ENCODE peak calls at places on chromosomes 3 and 15, in ten cellular contexts. C is neural progenitor cell, U is bronchial epithelial cell, B is MM.1S, A is Caco-2, M is endodermal cell, T is stomach, W is lower lobe of right lung, O is SK-N-SH, K is pancreas. P is an unnamed sample. For H3K36me3, the result is how much of the 10 kb centered on the place peaks cover.

GRCh38 chr3:9793161-9793781 is 389 bp downstream of the ARPC4 start:
- DNase-seq in C (peak), W (peak), A (peak), M (no peak), K (no peak), B (peak), U (peak), O (peak), T (no peak), P (no peak)

GRCh38 chr15:39784125-39784524 is 1.5 kb upstream of the FSIP1 start:
- DNase-seq in T (no peak), C (no peak), O (no peak), U (peak), B (no peak), K (no peak), M (no peak), A (no peak), W (no peak), P (no peak)

GRCh38 chr3:15708882-15709677 is 88.7 kb downstream of the ANKRD28 start:
- DNase-seq in A (no peak), W (no peak), K (no peak), C (no peak), B (no peak), O (no peak), M (no peak), U (peak), T (no peak), P (no peak)

GRCh38 chr3:66259721-66260255 is 39.0 kb downstream of the SLC25A26 start:
- DNase-seq in O (no peak), T (no peak), C (no peak), A (no peak), K (no peak), M (no peak), B (no peak), U (peak), W (no peak), P (no peak)

GRCh38 chr3:48268936-48269551 is 28.1 kb downstream of the ZNF589 start:
- DNase-seq in B (no peak), W (no peak), A (no peak), O (no peak), U (peak), K (no peak), C (no peak), T (no peak), M (no peak), P (no peak)

GRCh38 chr15:96583671-96584070 is 253.2 kb downstream of the NR2F2 start:
- DNase-seq in T (peak), U (peak), A (no peak), K (no peak), O (peak), W (no peak), C (no peak), M (no peak), B (no peak), P (no peak)

GRCh38 chr3:87791248-87792027 is 267.4 kb downstream of the CGGBP1 start:
- DNase-seq in M (no peak), A (no peak), O (no peak), T (no peak), K (no peak), U (no peak), B (no peak), C (no peak), W (no peak), P (no peak)

GRCh38 chr15:98737721-98738120 is 89.4 kb downstream of the IGF1R start:
- DNase-seq in A (no peak), U (no peak), B (no peak), C (no peak), M (peak), T (no peak), O (no peak), W (no peak), K (no peak), P (no peak)

GRCh38 chr3:188051801-188052228 is 102.1 kb upstream of the LPP start:
- DNase-seq in B (no peak), U (no peak), K (no peak), O (no peak), W (no peak), M (peak), A (no peak), C (no peak), T (no peak), P (no peak)

GRCh38 chr3:72738752-72739520 is 109.3 kb downstream of the SHQ1 start:
- DNase-seq in B (peak), C (peak), O (peak), K (peak), A (peak), W (peak), M (peak), U (peak), T (peak), P (peak)

GRCh38 chr15:70328137-70329115 is 230.7 kb upstream of the TLE3 start:
- DNase-seq in A (no peak), U (no peak), C (no peak), B (peak), W (no peak), T (no peak), M (peak), K (no peak), O (no peak), P (peak)

GRCh38 chr15:60804551-60804950 is 325.6 kb upstream of the ICE2 start:
- DNase-seq in C (no peak), M (no peak), O (no peak), U (no peak), T (no peak), K (no peak), B (no peak), W (no peak), A (no peak), P (no peak)

GRCh38 chr3:155416500-155417118 is 123.1 kb upstream of the STRIT1 start:
- DNase-seq in T (no peak), M (no peak), O (no peak), A (no peak), C (no peak), K (no peak), U (peak), B (no peak), W (no peak), P (no peak)

GRCh38 chr3:194879126-194879887 is 193.6 kb downstream of the FAM43A start:
- DNase-seq in C (no peak), B (no peak), O (no peak), A (no peak), U (no peak), T (no peak), K (no peak), W (peak), M (peak), P (no peak)

GRCh38 chr3:145017959-145018358 is 1046.3 kb downstream of the DIPK2A start:
- DNase-seq in B (no peak), A (no peak), T (no peak), O (no peak), K (no peak), W (no peak), U (peak), C (no peak), M (no peak), P (no peak)

GRCh38 chr3:114668099-114668498 is 374.3 kb downstream of the TIGIT start:
- DNase-seq in M (no peak), U (no peak), O (no peak), A (no peak), T (no peak), B (no peak), C (no peak), K (no peak), W (no peak), P (no peak)

GRCh38 chr3:119294889-119295769 is 946 bp downstream of the ARHGAP31 start:
- DNase-seq in A (no peak), W (peak), B (peak), U (peak), M (peak), O (peak), K (no peak), C (peak), T (no peak), P (peak)

GRCh38 chr3:79937567-79937966 is 169.8 kb upstream of the ROBO1 start:
- DNase-seq in O (no peak), T (no peak), B (no peak), K (no peak), W (no peak), C (peak), U (peak), A (peak), M (peak), P (no peak)

GRCh38 chr3:64268926-64269325 is 43.7 kb upstream of the PRICKLE2 start:
- DNase-seq in B (no peak), O (no peak), U (no peak), W (no peak), C (no peak), T (no peak), M (no peak), K (no peak), A (no peak), P (no peak)

GRCh38 chr3:61563614-61564404 is 2.4 kb downstream of the PTPRG start:
- DNase-seq in C (peak), W (no peak), T (no peak), U (no peak), M (peak), O (peak), B (no peak), A (no peak), K (no peak), P (peak)

GRCh38 chr3:126998320-126998719 is 15.4 kb downstream of the PLXNA1 start:
- DNase-seq in C (no peak), T (no peak), M (no peak), O (no peak), U (no peak), W (no peak), B (no peak), K (no peak), A (no peak), P (no peak)

GRCh38 chr3:130711885-130712284 is 34.7 kb downstream of the PIK3R4 start:
- DNase-seq in T (no peak), O (no peak), K (no peak), A (no peak), B (no peak), W (no peak), U (no peak), C (no peak), M (no peak), P (no peak)

GRCh38 chr15:81264072-81264857 is 59.7 kb downstream of the STARD5 start:
- DNase-seq in B (no peak), A (no peak), C (no peak), W (no peak), O (no peak), T (no peak), U (no peak), K (no peak), M (no peak), P (no peak)

GRCh38 chr15:91067026-91067425 is 33.0 kb upstream of the SV2B start:
- DNase-seq in M (no peak), U (peak), T (no peak), K (no peak), C (no peak), O (no peak), W (no peak), B (no peak), A (no peak), P (no peak)

GRCh38 chr3:127915937-127916480 is 977 bp downstream of the KBTBD12 start:
- DNase-seq in T (no peak), U (no peak), K (no peak), C (no peak), W (no peak), B (no peak), A (no peak), M (no peak), O (no peak), P (no peak)

GRCh38 chr3:195159117-195159818 is 111.7 kb downstream of the XXYLT1 start:
- DNase-seq in B (no peak), U (no peak), W (no peak), K (no peak), A (no peak), C (no peak), O (no peak), T (no peak), M (no peak), P (no peak)

GRCh38 chr3:158775801-158776399 is 26.0 kb upstream of the MFSD1 start:
- DNase-seq in K (no peak), U (no peak), T (no peak), A (peak), W (no peak), B (peak), M (no peak), O (no peak), C (no peak), P (no peak)

GRCh38 chr15:27059610-27060202 is 88.7 kb downstream of the GABRG3 start:
- DNase-seq in O (peak), W (no peak), B (peak), A (peak), T (no peak), K (peak), M (peak), U (peak), C (peak), P (no peak)

GRCh38 chr3:46673151-46674030 is 20.1 kb downstream of the ALS2CL start:
- DNase-seq in M (peak), A (peak), K (no peak), T (no peak), U (no peak), O (no peak), C (no peak), W (peak), B (no peak), P (no peak)

GRCh38 chr3:171339606-171340005 is 120.6 kb downstream of the TNIK start:
- DNase-seq in T (peak), M (no peak), C (no peak), U (no peak), B (no peak), K (peak), W (peak), O (no peak), A (no peak), P (no peak)

GRCh38 chr3:792651-793050 is 300.2 kb upstream of the CNTN6 start:
- DNase-seq in T (no peak), K (no peak), U (no peak), C (no peak), A (no peak), B (no peak), O (peak), M (no peak), W (no peak), P (no peak)

GRCh38 chr15:64249406-64249805 is 86.6 kb upstream of the PPIB start:
- DNase-seq in M (no peak), B (no peak), K (peak), U (peak), O (no peak), T (no peak), W (no peak), A (no peak), C (no peak), P (no peak)

GRCh38 chr15:36831915-36832310 is 252.5 kb downstream of the CDIN1 start:
- DNase-seq in O (no peak), C (no peak), B (peak), U (no peak), A (no peak), T (peak), K (no peak), W (no peak), M (no peak), P (no peak)

GRCh38 chr15:66923438-66923881 is 141.9 kb upstream of the SMAD3 start:
- DNase-seq in C (peak), K (no peak), A (no peak), O (peak), B (no peak), M (peak), W (no peak), U (peak), T (peak), P (no peak)

GRCh38 chr3:13124631-13125030 is 51.4 kb upstream of the IQSEC1 start:
- DNase-seq in T (no peak), C (no peak), W (peak), A (peak), B (no peak), K (no peak), U (no peak), M (peak), O (no peak), P (no peak)

GRCh38 chr3:25585361-25586166 is 79.1 kb downstream of the TOP2B start:
- DNase-seq in A (no peak), T (no peak), B (no peak), W (no peak), M (peak), K (no peak), U (no peak), O (no peak), C (no peak), P (no peak)

GRCh38 chr3:4887177-4887576 is 92.1 kb upstream of the BHLHE40 start:
- DNase-seq in W (no peak), M (no peak), A (no peak), B (no peak), K (no peak), T (no peak), U (peak), O (no peak), C (no peak), P (no peak)

GRCh38 chr3:14138109-14138877 is 13.4 kb downstream of the TMEM43 start:
- DNase-seq in A (no peak), C (no peak), M (no peak), W (no peak), B (no peak), K (no peak), O (no peak), U (no peak), T (no peak), P (no peak)

GRCh38 chr3:14135581-14135980 is 10.7 kb downstream of the TMEM43 start:
- DNase-seq in B (no peak), T (no peak), K (no peak), O (no peak), M (no peak), A (no peak), W (no peak), C (no peak), U (no peak), P (no peak)

GRCh38 chr3:14137004-14137403 is 12.2 kb downstream of the TMEM43 start:
- DNase-seq in O (no peak), T (peak), K (no peak), W (no peak), C (no peak), M (no peak), U (no peak), A (no peak), B (no peak), P (no peak)

GRCh38 chr3:14138878-14139659 is 14.2 kb downstream of the TMEM43 start:
- DNase-seq in C (no peak), M (no peak), A (no peak), U (no peak), O (no peak), K (no peak), W (no peak), B (no peak), T (no peak), P (no peak)

GRCh38 chr3:14137445-14137844 is 12.6 kb downstream of the TMEM43 start:
- DNase-seq in U (peak), T (no peak), M (no peak), B (no peak), W (no peak), O (no peak), C (no peak), K (no peak), A (no peak), P (no peak)
- H3K36me3 ChIP-seq in U (under half), T (half or more), M (half or more), B (under half), W (half or more), O (under half), C (under half), K (under half), A (under half), P (under half)

DNA sequence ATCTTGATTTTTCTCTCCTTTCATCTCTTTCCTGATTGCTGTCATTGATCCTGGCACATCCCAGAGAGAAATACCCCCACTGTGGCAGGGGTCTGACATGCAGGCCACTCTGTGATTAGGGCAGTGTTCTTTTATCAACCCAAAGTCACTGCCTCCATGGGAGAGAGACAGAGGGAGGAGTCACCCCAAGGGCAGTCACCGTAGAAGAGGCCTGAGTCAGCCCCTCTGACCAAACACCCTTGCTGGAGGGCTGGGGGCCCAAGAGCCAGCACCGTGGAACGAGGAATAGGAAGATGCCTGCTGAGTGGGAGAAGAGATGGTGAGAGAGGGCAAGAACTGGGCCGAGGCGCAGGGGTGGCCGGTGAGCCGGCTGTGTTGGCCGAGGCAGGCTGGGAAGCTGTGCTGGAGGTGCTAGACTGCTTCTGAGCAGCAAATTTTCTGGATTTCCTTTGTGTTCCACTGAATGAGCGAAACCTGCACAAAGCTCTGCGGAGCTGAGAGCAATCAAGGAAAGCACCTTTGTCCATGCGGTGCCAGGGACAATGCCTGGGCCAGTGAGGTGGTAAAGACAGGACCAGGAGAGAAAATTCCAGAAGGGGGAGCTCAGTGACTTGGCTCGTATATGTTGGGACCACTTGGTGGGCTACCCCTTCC is 103.8 kb downstream of the ADCY5 start:
- DNase-seq in M (peak), C (peak), U (no peak), T (no peak), O (no peak), W (no peak), A (no peak), B (no peak), K (no peak), P (no peak)
- TF ChIP-seq CTCF in M (peak), C (peak), U (no peak), T (no peak), O (no peak), W (no peak), A (no peak), B (no peak), K (no peak), P (no peak)

GRCh38 chr15:56732135-56732880 is 1.0 kb downstream of the ZNF280D start:
- DNase-seq in K (no peak), U (peak), W (no peak), M (no peak), T (no peak), C (no peak), A (no peak), B (peak), O (peak), P (peak)

GRCh38 chr15:56733131-56734012 is at the start of gene ZNF280D:
- DNase-seq in B (peak), C (no peak), K (peak), A (peak), M (no peak), O (peak), W (peak), U (peak), T (peak), P (peak)

GRCh38 chr15:56732881-56733130 is 503 bp downstream of the ZNF280D start:
- DNase-seq in U (no peak), M (no peak), O (no peak), C (no peak), T (no peak), K (no peak), B (no peak), W (no peak), A (no peak), P (no peak)

GRCh38 chr15:56734013-56734625 is 810 bp upstream of the ZNF280D start:
- DNase-seq in M (peak), U (peak), B (no peak), O (no peak), T (no peak), K (no peak), C (no peak), A (peak), W (no peak), P (no peak)

DNA sequence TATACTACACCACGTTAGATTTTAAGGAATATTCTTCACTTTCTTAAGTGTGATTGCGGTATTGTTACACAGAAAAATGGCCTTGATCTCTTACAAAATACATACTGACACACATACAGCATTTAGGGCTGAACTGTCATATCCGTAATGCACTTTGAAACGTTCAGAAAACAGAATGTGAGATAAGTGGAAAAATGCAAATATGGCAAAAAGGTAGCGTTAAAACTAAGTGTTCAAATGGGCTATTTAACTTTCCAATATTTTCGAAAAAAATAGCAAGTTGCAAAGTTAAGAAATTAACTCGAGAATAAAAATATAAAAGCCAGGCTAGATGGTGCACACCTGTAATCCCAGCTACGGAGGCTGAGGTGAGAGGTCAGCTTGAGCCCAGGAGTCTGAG is 1.7 kb downstream of the ZNF280D start:
- DNase-seq in T (no peak), O (no peak), C (no peak), U (no peak), K (no peak), W (no peak), B (no peak), A (no peak), M (no peak), P (no peak)
- H3K4me3 ChIP-seq in T (peak), O (peak), C (no peak), U (no peak), K (peak), W (peak), B (peak), A (peak), M (no peak), P (peak)

GRCh38 chr3:53231532-53232511 is 24.0 kb downstream of the TKT start:
- DNase-seq in O (peak), B (no peak), M (peak), U (no peak), T (no peak), W (peak), C (no peak), A (no peak), K (no peak), P (no peak)
- H3K36me3 ChIP-seq in O (half or more), B (under half), M (half or more), U (half or more), T (half or more), W (half or more), C (under half), A (under half), K (under half), P (half or more)